ENCODE peak calls at places on chromosomes 5 and 9, in eight cellular contexts. E is fibroblast of lung; D is SK-N-SH; P is kidney; A is adipocyte; Y is neural progenitor cell; W is CD8-positive, alpha-beta T cell; Q is A673. I is an unnamed sample. For H3K4me1 and H3K36me3, the result is how much of the 10 kb centered on the place peaks cover.

GRCh38 chr5:68924490-68925145 is 169.2 kb upstream of the SLC30A5 start:
- DNase-seq in W (no peak), D (no peak), Y (no peak), A (peak), Q (no peak), E (peak), P (no peak), I (no peak)

GRCh38 chr5:29042152-29042551 is 2003.8 kb upstream of the CDH9 start:
- DNase-seq in D (no peak), P (no peak), Y (no peak), Q (no peak), E (no peak), A (no peak), W (no peak), I (no peak)

GRCh38 chr9:116594552-116594951 is 92.6 kb upstream of the TRIM32 start:
- DNase-seq in W (no peak), Q (peak), E (peak), D (no peak), Y (no peak), A (peak), P (no peak), I (no peak)

GRCh38 chr9:123423036-123423640 is 67.1 kb downstream of the CRB2 start:
- DNase-seq in W (no peak), A (no peak), Y (no peak), Q (no peak), P (peak), E (no peak), D (no peak), I (no peak)

GRCh38 chr9:79390077-79390673 is 181.6 kb upstream of the TLE4 start:
- DNase-seq in Q (no peak), D (no peak), W (no peak), P (no peak), Y (no peak), A (no peak), E (peak), I (no peak)

GRCh38 chr5:147479431-147479830 is 30.4 kb downstream of the DPYSL3 start:
- DNase-seq in W (no peak), Q (peak), A (no peak), P (no peak), E (peak), Y (peak), D (peak), I (no peak)

GRCh38 chr5:139878093-139878492 is 82.5 kb downstream of the PSD2 start:
- DNase-seq in Y (no peak), W (no peak), Q (no peak), E (no peak), A (no peak), P (no peak), D (no peak), I (no peak)

GRCh38 chr5:141182248-141182647 is at the start of gene PCDHB16:
- DNase-seq in Q (peak), E (peak), D (peak), Y (peak), P (peak), W (no peak), A (peak), I (no peak)

GRCh38 chr5:79795764-79796398 is 106.2 kb downstream of the CMYA5 start:
- DNase-seq in A (no peak), D (no peak), Y (no peak), Q (peak), P (peak), W (no peak), E (peak), I (no peak)

GRCh38 chr5:590343-590742 is 21.8 kb upstream of the CEP72 start:
- DNase-seq in Y (no peak), Q (no peak), E (peak), A (no peak), P (no peak), D (no peak), W (no peak), I (no peak)

GRCh38 chr5:60801406-60802090 is 42.5 kb downstream of the ELOVL7 start:
- DNase-seq in Y (no peak), D (no peak), P (no peak), A (no peak), Q (no peak), W (no peak), E (no peak), I (no peak)

GRCh38 chr5:149697001-149697400 is 33.1 kb upstream of the PPARGC1B start:
- DNase-seq in Y (no peak), P (no peak), E (peak), D (no peak), A (no peak), W (no peak), Q (no peak), I (no peak)

GRCh38 chr5:103444333-103445038 is 118.1 kb downstream of the NUDT12 start:
- DNase-seq in E (no peak), D (peak), W (no peak), P (no peak), A (no peak), Y (no peak), Q (no peak), I (no peak)

GRCh38 chr5:174790906-174791305 is 66.5 kb downstream of the MSX2 start:
- DNase-seq in Y (no peak), E (no peak), P (no peak), D (no peak), Q (no peak), W (no peak), A (no peak), I (no peak)

GRCh38 chr5:126100767-126101166 is 322.4 kb upstream of the GRAMD2B start:
- DNase-seq in A (no peak), E (peak), Q (peak), Y (peak), W (no peak), D (no peak), P (no peak), I (no peak)

GRCh38 chr9:120726484-120726883 is 12.2 kb upstream of the MEGF9 start:
- DNase-seq in Q (no peak), P (no peak), W (no peak), A (no peak), D (no peak), E (no peak), Y (no peak), I (no peak)

GRCh38 chr9:138098116-138098907 is 220.7 kb downstream of the CACNA1B start:
- DNase-seq in P (peak), D (peak), Y (no peak), W (peak), A (no peak), Q (no peak), E (no peak), I (no peak)

GRCh38 chr5:42491699-42492098 is 68.5 kb downstream of the GHR start:
- DNase-seq in Q (no peak), W (no peak), E (peak), P (no peak), D (no peak), A (no peak), Y (peak), I (no peak)

GRCh38 chr5:113195197-113195715 is 218.7 kb downstream of the DCP2 start:
- DNase-seq in E (no peak), Y (no peak), A (no peak), Q (no peak), D (peak), W (no peak), P (no peak), I (no peak)

GRCh38 chr5:157750320-157750719 is 6.8 kb downstream of the LSM11 start:
- DNase-seq in Y (no peak), E (peak), D (no peak), P (no peak), A (peak), W (no peak), Q (no peak), I (no peak)

GRCh38 chr5:73947876-73948275 is 321.9 kb downstream of the ARHGEF28 start:
- DNase-seq in Y (no peak), P (no peak), W (no peak), Q (no peak), D (no peak), A (no peak), E (no peak), I (no peak)

GRCh38 chr5:154478752-154479159 is 729 bp upstream of the HAND1 start:
- DNase-seq in E (no peak), Q (no peak), W (no peak), Y (peak), A (no peak), P (peak), D (peak), I (no peak)

GRCh38 chr9:121976751-121977150 is 116.4 kb downstream of the TTLL11 start:
- DNase-seq in Q (no peak), W (no peak), E (peak), P (no peak), D (no peak), Y (no peak), A (no peak), I (no peak)

GRCh38 chr5:5014836-5015235 is 125.3 kb upstream of the ADAMTS16 start:
- DNase-seq in P (no peak), W (no peak), A (no peak), D (no peak), Y (peak), Q (peak), E (peak), I (no peak)

GRCh38 chr5:179218586-179219330 is 126.5 kb downstream of the ADAMTS2 start:
- DNase-seq in E (no peak), Y (no peak), A (no peak), P (peak), W (no peak), D (no peak), Q (no peak), I (no peak)

GRCh38 chr5:172906436-172906835 is 52.8 kb upstream of the RPL26L1 start:
- DNase-seq in Y (no peak), Q (no peak), W (no peak), P (no peak), D (no peak), A (no peak), E (peak), I (no peak)

GRCh38 chr5:169389318-169389717 is 88.4 kb upstream of the SLIT3 start:
- DNase-seq in E (peak), A (no peak), Y (no peak), P (no peak), W (no peak), D (no peak), Q (no peak), I (no peak)

GRCh38 chr9:115002371-115003120 is 72.2 kb upstream of the TNFSF8 start:
- DNase-seq in Y (no peak), E (no peak), P (no peak), D (no peak), A (no peak), W (no peak), Q (no peak), I (no peak)

GRCh38 chr5:154276932-154277331 is 86.4 kb downstream of the GALNT10 start:
- DNase-seq in W (no peak), P (no peak), E (peak), Q (no peak), D (no peak), A (peak), Y (no peak), I (no peak)

GRCh38 chr5:88680253-88681132 is 202.5 kb downstream of the MEF2C start:
- DNase-seq in A (peak), Y (peak), P (peak), E (peak), W (peak), Q (peak), D (peak), I (no peak)

GRCh38 chr5:102715405-102715804 is 39.7 kb upstream of the PAM start:
- DNase-seq in A (peak), E (peak), P (no peak), Y (no peak), W (no peak), D (no peak), Q (peak), I (no peak)

GRCh38 chr9:83620841-83621636 is 1.9 kb upstream of the IDNK start:
- DNase-seq in Q (peak), Y (peak), D (peak), W (peak), P (no peak), A (peak), E (peak), I (no peak)

GRCh38 chr5:111699976-111700375 is 57.0 kb downstream of the NREP start:
- DNase-seq in Y (no peak), E (peak), A (no peak), W (no peak), P (no peak), Q (no peak), D (no peak), I (no peak)

GRCh38 chr5:5419291-5420210 is 2.9 kb upstream of the ICE1 start:
- DNase-seq in D (peak), Y (peak), W (no peak), Q (peak), E (peak), P (no peak), A (peak), I (no peak)

DNA sequence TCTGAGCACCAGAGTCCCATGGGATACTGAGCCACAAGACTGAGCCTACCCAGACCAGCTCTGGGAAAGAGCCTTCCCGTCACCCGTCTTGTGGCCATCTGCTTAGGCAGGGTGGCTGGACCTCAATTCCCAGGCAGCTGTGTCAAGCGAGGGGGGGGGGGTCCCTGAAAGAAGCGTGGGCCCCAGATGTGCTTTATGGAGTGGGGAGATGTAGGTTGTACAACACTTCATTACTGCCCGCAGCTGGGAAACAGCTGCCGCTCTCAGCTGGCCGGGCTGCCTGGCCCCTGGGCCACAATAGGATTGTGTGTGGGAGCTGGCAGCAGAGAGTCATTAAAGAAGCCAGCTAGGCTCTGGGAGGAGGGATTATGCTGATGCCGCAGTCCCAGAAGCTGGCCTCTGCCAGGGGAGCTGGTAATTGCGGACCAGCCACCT is 145.3 kb downstream of the GADD45G start:
- DNase-seq in A (no peak), Q (no peak), Y (peak), W (no peak), E (no peak), D (peak), P (peak), I (no peak)
- H3K4me1 ChIP-seq in A (under half), Q (under half), Y (under half), W (under half), E (under half), D (half or more), P (under half), I (under half)

GRCh38 chr9:21811914-21812313 is 9.5 kb downstream of the MTAP start:
- DNase-seq in Q (no peak), W (no peak), E (no peak), Y (no peak), D (no peak), A (no peak), P (no peak), I (no peak)
- H3K36me3 ChIP-seq in Q (under half), W (under half), E (under half), Y (under half), D (under half), A (under half), P (under half), I (half or more)

GRCh38 chr5:160197341-160198147 is 31.8 kb upstream of the FABP6 start:
- DNase-seq in E (peak), A (no peak), Y (peak), P (peak), W (no peak), Q (peak), D (peak), I (no peak)
- H3K4me1 ChIP-seq in E (under half), A (under half), Y (under half), P (under half), W (under half), Q (under half), D (under half), I (under half)

GRCh38 chr5:180799194-180799593 is 3.4 kb downstream of the MGAT1 start:
- DNase-seq in Q (no peak), D (no peak), A (no peak), Y (peak), E (no peak), W (no peak), P (no peak), I (peak)
- H3K36me3 ChIP-seq in Q (under half), D (under half), A (under half), Y (under half), E (under half), W (under half), P (under half), I (half or more)

DNA sequence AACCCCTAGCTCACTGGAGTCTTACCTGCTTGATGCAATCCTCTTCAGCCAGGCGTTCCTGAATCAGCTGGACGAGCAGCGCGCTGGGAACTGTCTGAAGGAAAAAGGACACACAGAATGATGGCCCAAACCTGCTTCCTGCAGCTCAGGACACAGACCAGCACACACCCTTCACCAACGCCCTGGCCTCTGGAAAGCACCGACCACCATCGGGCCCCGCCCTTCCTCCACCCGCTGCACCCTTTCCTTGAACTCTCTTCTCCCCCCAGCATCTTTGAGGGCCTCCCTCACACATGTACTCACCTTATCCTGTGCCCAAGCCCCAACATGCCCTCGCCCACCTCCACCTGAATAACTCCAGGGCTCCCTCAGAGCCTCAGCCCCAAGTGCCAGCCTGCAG is 23.3 kb downstream of the AK8 start:
- DNase-seq in Q (no peak), Y (no peak), E (no peak), P (no peak), A (no peak), W (no peak), D (no peak), I (no peak)
- H3K4me1 ChIP-seq in Q (under half), Y (under half), E (under half), P (under half), A (under half), W (under half), D (under half), I (under half)

DNA sequence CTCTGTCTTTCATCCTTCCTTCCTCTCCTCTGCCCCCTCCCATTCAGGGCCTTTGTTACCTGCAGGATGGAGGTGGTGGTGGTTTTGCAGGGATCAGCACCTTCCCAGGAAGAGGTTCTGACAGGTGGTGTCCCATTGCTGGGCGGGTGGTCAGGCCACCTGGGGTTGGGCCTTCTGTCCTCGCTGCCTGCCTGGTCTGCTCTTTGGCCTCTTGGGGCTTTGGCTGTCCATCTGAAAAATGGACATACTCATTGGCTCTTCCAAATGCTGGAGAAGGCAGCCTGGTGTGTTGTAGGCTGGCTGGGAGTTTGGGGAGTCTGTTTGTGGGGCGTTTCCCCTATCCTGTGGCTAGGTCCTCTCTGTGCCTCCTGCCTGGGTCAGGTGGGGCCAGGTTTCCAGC is 4.3 kb downstream of the RXRA start:
- DNase-seq in D (no peak), Y (no peak), W (no peak), P (no peak), E (no peak), Q (no peak), A (no peak), I (no peak)
- H3K36me3 ChIP-seq in D (under half), Y (under half), W (under half), P (under half), E (under half), Q (under half), A (under half), I (under half)

I was measured in RWPE2.